ENCODE peak calls at places on chromosomes 4 and X, in four cellular contexts. L is activated T-helper 1 cell treated with Interleukin-2 at 50 U/mL for 16 hours, D is head of caudate nucleus, U is HuH-7. J is an unnamed sample.

GRCh38 chr4:7256989-7257810 is 64.9 kb downstream of the SORCS2 start:
- DNase-seq in L (no peak), D (no peak), U (no peak), J (no peak)

GRCh38 chr4:112521123-112522116 is 5.4 kb upstream of the NEUROG2 start:
- DNase-seq in L (no peak), D (no peak), U (no peak), J (no peak)

GRCh38 chr4:178745203-178745602 is 1303.0 kb upstream of the AGA start:
- DNase-seq in L (no peak), D (no peak), U (no peak), J (no peak)

GRCh38 chr4:176849076-176849475 is 56.4 kb upstream of the VEGFC start:
- DNase-seq in L (no peak), D (no peak), U (no peak), J (no peak)

GRCh38 chrX:1592128-1592862 is 891 bp downstream of the AKAP17A start:
- DNase-seq in L (no peak), D (no peak), U (no peak), J (no peak)

GRCh38 chr4:93830090-93830818 is 1.7 kb downstream of the ATOH1 start:
- DNase-seq in L (no peak), D (no peak), U (no peak), J (no peak)

GRCh38 chr4:20046931-20047677 is 204.6 kb upstream of the SLIT2 start:
- DNase-seq in L (no peak), D (no peak), U (no peak), J (no peak)

GRCh38 chr4:147060171-147060931 is 114.7 kb upstream of the TTC29 start:
- DNase-seq in L (no peak), D (no peak), U (no peak), J (no peak)

GRCh38 chrX:2862404-2862803 is 33.7 kb downstream of the GYG2 start:
- DNase-seq in L (no peak), D (no peak), U (no peak), J (no peak)